ENCODE peak calls at places on chromosomes 7 and 10, in five cellular contexts. V is hepatocyte; M is neuronal stem cell; W is CD8-positive, alpha-beta T cell; F is GM23338. R is an unnamed sample.

GRCh38 chr10:44180321-44181154 is 204.4 kb downstream of the CXCL12 start:
- DNase-seq in M (no peak), W (no peak), V (peak; percentile 41), F (no peak), R (no peak)

GRCh38 chr7:102933763-102934162 is 21.0 kb downstream of the LRRC17 start:
- DNase-seq in V (peak; percentile 76), F (peak; percentile 82), W (no peak), M (peak; percentile 72), R (peak; percentile 43)

GRCh38 chr10:853017-853416 is 78.5 kb downstream of the LARP4B start:
- DNase-seq in F (no peak), V (no peak), W (no peak), M (no peak), R (no peak)

GRCh38 chr10:507355-507699 is 182.1 kb downstream of the DIP2C start:
- DNase-seq in W (no peak), M (no peak), F (no peak), V (no peak), R (no peak)

GRCh38 chr7:149559711-149560110 is 62.1 kb upstream of the ZNF746 start:
- DNase-seq in V (no peak), W (no peak), M (no peak), F (no peak), R (no peak)

GRCh38 chr7:50208335-50208982 is 96.1 kb upstream of the IKZF1 start:
- DNase-seq in V (no peak), M (no peak), W (no peak), F (no peak), R (no peak)

GRCh38 chr7:2154831-2155230 is 77.9 kb downstream of the MAD1L1 start:
- DNase-seq in M (no peak), V (no peak), F (no peak), W (no peak), R (no peak)

GRCh38 chr7:119197872-119198527 is 973.5 kb downstream of the ANKRD7 start:
- DNase-seq in F (peak; percentile 88), M (peak; percentile 18), W (no peak), V (peak; percentile 85), R (peak; percentile 16)

GRCh38 chr10:27747096-27747451 is 1.5 kb upstream of the MKX start:
- DNase-seq in W (no peak), M (no peak), V (no peak), F (peak; percentile 60), R (peak; percentile 41)

GRCh38 chr10:24363070-24363469 is 154.1 kb downstream of the KIAA1217 start:
- DNase-seq in F (no peak), V (no peak), M (no peak), W (no peak), R (no peak)

GRCh38 chr10:112858990-112859520 is 91.0 kb upstream of the TCF7L2 start:
- DNase-seq in W (no peak), V (no peak), F (no peak), M (no peak), R (no peak)
- H3K4me3 ChIP-seq in W (no peak overlapping the region), V (no peak overlapping the region), F (no peak overlapping the region), M (no peak overlapping the region), R (no peak overlapping the region)

DNA sequence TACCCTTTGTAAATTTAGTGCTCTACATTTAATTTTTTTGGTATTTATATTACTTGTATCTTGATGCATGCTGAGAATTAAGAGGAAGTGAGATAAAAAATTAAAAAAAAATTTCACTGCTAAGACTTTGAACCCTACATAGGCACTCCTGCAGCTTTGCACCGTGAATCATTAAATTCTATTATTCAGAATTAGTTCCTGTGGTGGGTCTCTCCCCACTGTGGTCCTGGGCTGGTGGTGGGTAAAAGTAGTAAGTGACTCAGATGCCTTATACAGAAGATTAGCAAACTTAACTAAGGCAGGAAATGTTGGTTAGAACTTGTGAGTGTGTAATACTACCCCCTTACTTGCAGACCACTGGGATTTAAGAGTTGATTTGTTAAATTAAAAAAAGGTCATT is 72.6 kb downstream of the AP3M1 start:
- DNase-seq in M (no peak), V (no peak), W (no peak), F (no peak), R (no peak)
- H3K36me3 ChIP-seq in M (peaks cover 15% of the 10 kb centered on the region), V (no peaks in the 10 kb centered on the region), W (no peaks in the 10 kb centered on the region), F (peaks cover 5% of the 10 kb centered on the region), R (peaks cover 17% of the 10 kb centered on the region)

DNA sequence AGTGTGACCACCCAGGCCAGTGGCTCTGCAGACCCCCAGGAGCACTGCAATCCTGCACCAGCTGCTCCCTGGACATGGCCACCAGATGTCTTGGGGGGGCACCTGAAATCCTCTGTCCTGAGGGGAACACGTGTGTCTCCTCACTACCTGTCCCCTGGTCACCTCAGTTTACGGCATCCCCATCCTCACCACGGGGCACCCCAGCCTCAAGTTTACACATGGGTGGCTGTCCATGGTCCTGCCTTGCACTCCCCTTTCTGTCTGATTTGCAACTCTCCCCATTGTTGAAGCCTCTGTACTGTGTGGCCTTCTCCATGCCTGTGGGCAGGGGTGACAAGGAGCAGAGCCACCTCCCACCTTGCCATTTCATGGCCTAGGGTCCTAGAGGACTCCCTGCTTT is 67.2 kb downstream of the RAMP3 start:
- DNase-seq in M (peak; percentile 24), F (peak; percentile 61), V (no peak), W (no peak), R (peak; percentile 64)
- H3K27me3 ChIP-seq in M (no peaks in the 10 kb centered on the region), F (no peaks in the 10 kb centered on the region), V (no peaks in the 10 kb centered on the region), W (no peaks in the 10 kb centered on the region), R (no peaks in the 10 kb centered on the region)

GRCh38 chr7:139075871-139076686 is 33.4 kb downstream of the ZC3HAV1 start:
- DNase-seq in M (no peak), W (peak; percentile 31), V (no peak), F (no peak), R (no peak)

GRCh38 chr7:139078911-139079310 is 30.6 kb downstream of the ZC3HAV1 start:
- DNase-seq in M (no peak), V (no peak), W (peak; percentile 48), F (no peak), R (no peak)

GRCh38 chr7:139071683-139072082 is 35.8 kb upstream of the ZC3HAV1L start:
- DNase-seq in M (no peak), V (no peak), W (no peak), F (no peak), R (no peak)

GRCh38 chr7:139078399-139078798 is 31.1 kb downstream of the ZC3HAV1 start:
- DNase-seq in W (no peak), M (no peak), V (no peak), F (no peak), R (no peak)

GRCh38 chr7:139075031-139075652 is 34.4 kb downstream of the ZC3HAV1 start:
- DNase-seq in F (peak; percentile 93), V (peak; percentile 86), W (peak; percentile 77), M (peak; percentile 70), R (peak; percentile 72)
- H3K4me3 ChIP-seq in F (no peak overlapping the region), V (no peak overlapping the region), W (no peak overlapping the region), M (no peak overlapping the region), R (no peak overlapping the region)